ENCODE peak calls at places on chromosomes 11 and 22, in seven cellular contexts. One of them, this sample, is unnamed. For H3K27me3, the result is how much of the 10 kb centered on the place peaks cover.

GRCh38 chr11:33262016-33262638 is 4.9 kb downstream of the HIPK3 start:
- DNase-seq in HCT116: no peak
- DNase-seq in suprapubic skin: no peak
- DNase-seq in prostate gland: no peak
- DNase-seq in H9: no peak
- DNase-seq in upper lobe of right lung: no peak
- DNase-seq in left ventricle myocardium inferior: no peak
- DNase-seq in this sample: peak

GRCh38 chr11:7905961-7906429 is 25.1 kb downstream of the OR10A6 start:
- DNase-seq in H9: peak
- DNase-seq in HCT116: no peak
- DNase-seq in left ventricle myocardium inferior: no peak
- DNase-seq in suprapubic skin: no peak
- DNase-seq in upper lobe of right lung: peak
- DNase-seq in prostate gland: peak
- DNase-seq in this sample: no peak

GRCh38 chr11:24496728-24497396 is at the start of gene LUZP2:
- DNase-seq in prostate gland: peak
- DNase-seq in H9: peak
- DNase-seq in suprapubic skin: peak
- DNase-seq in HCT116: no peak
- DNase-seq in left ventricle myocardium inferior: no peak
- DNase-seq in upper lobe of right lung: peak
- DNase-seq in this sample: peak

GRCh38 chr11:62678770-62679696 is at the start of gene UBXN1:
- DNase-seq in H9: peak
- DNase-seq in prostate gland: peak
- DNase-seq in left ventricle myocardium inferior: peak
- DNase-seq in HCT116: peak
- DNase-seq in suprapubic skin: peak
- DNase-seq in upper lobe of right lung: peak
- DNase-seq in this sample: peak

GRCh38 chr11:26572770-26573402 is 823 bp upstream of the MUC15 start:
- DNase-seq in HCT116: no peak
- DNase-seq in left ventricle myocardium inferior: no peak
- DNase-seq in prostate gland: peak
- DNase-seq in upper lobe of right lung: no peak
- DNase-seq in suprapubic skin: no peak
- DNase-seq in H9: no peak
- DNase-seq in this sample: no peak

GRCh38 chr11:12482839-12483238 is 105.5 kb downstream of the PARVA start:
- DNase-seq in HCT116: no peak
- DNase-seq in upper lobe of right lung: no peak
- DNase-seq in prostate gland: no peak
- DNase-seq in H9: no peak
- DNase-seq in suprapubic skin: no peak
- DNase-seq in left ventricle myocardium inferior: peak
- DNase-seq in this sample: no peak

GRCh38 chr11:86063536-86063935 is 5.3 kb downstream of the PICALM start:
- DNase-seq in left ventricle myocardium inferior: no peak
- DNase-seq in upper lobe of right lung: no peak
- DNase-seq in suprapubic skin: no peak
- DNase-seq in prostate gland: no peak
- DNase-seq in HCT116: no peak
- DNase-seq in H9: no peak
- DNase-seq in this sample: no peak

GRCh38 chr22:42881982-42882656 is 25.0 kb upstream of the ARFGAP3 start:
- DNase-seq in prostate gland: no peak
- DNase-seq in upper lobe of right lung: no peak
- DNase-seq in HCT116: no peak
- DNase-seq in suprapubic skin: no peak
- DNase-seq in left ventricle myocardium inferior: no peak
- DNase-seq in H9: no peak
- DNase-seq in this sample: peak

GRCh38 chr22:37661160-37661924 is 2.8 kb downstream of the PDXP start:
- DNase-seq in HCT116: no peak
- DNase-seq in prostate gland: no peak
- DNase-seq in upper lobe of right lung: no peak
- DNase-seq in H9: no peak
- DNase-seq in left ventricle myocardium inferior: no peak
- DNase-seq in suprapubic skin: no peak
- DNase-seq in this sample: peak

GRCh38 chr11:92735039-92735438 is 234.4 kb upstream of the MTNR1B start:
- DNase-seq in prostate gland: no peak
- DNase-seq in left ventricle myocardium inferior: no peak
- DNase-seq in suprapubic skin: no peak
- DNase-seq in upper lobe of right lung: no peak
- DNase-seq in H9: no peak
- DNase-seq in HCT116: no peak
- DNase-seq in this sample: no peak

DNA sequence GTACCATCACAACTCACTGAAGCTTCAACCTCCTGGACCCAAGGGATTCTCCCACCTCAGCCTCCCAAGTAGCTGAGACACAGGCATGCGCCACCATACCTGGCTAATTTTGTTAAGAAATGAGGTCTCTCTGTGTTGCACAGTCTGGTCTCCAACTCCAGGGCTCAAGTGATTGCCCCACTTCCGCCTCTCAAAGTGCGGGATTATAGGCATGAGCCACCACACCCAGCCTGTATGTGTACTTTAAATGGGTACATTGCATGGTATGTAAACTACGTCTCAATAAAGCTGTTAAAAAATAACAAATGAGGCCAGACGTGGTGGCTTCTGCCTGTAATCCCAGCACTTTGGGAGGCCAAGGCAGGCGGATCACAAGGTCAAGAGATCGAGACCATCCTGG is 36.2 kb upstream of the DDX6 start:
- DNase-seq in upper lobe of right lung: no peak
- DNase-seq in left ventricle myocardium inferior: no peak
- DNase-seq in HCT116: no peak
- DNase-seq in suprapubic skin: no peak
- DNase-seq in prostate gland: no peak
- DNase-seq in H9: no peak
- DNase-seq in this sample: no peak
- H3K27me3 ChIP-seq in upper lobe of right lung: under half
- H3K27me3 ChIP-seq in left ventricle myocardium inferior: under half
- H3K27me3 ChIP-seq in HCT116: under half
- H3K27me3 ChIP-seq in suprapubic skin: under half
- H3K27me3 ChIP-seq in prostate gland: under half
- H3K27me3 ChIP-seq in H9: under half
- H3K27me3 ChIP-seq in this sample: under half

GRCh38 chr11:45145421-45146071 is 893 bp upstream of the PRDM11 start:
- DNase-seq in prostate gland: no peak
- DNase-seq in left ventricle myocardium inferior: peak
- DNase-seq in HCT116: no peak
- DNase-seq in upper lobe of right lung: peak
- DNase-seq in H9: peak
- DNase-seq in suprapubic skin: peak
- DNase-seq in this sample: peak
- H3K27me3 ChIP-seq in prostate gland: under half
- H3K27me3 ChIP-seq in left ventricle myocardium inferior: under half
- H3K27me3 ChIP-seq in HCT116: under half
- H3K27me3 ChIP-seq in upper lobe of right lung: under half
- H3K27me3 ChIP-seq in H9: under half
- H3K27me3 ChIP-seq in suprapubic skin: under half
- H3K27me3 ChIP-seq in this sample: under half

GRCh38 chr11:128892866-128893565 is 1.9 kb downstream of the KCNJ5 start:
- DNase-seq in left ventricle myocardium inferior: no peak
- DNase-seq in prostate gland: no peak
- DNase-seq in H9: no peak
- DNase-seq in HCT116: no peak
- DNase-seq in suprapubic skin: no peak
- DNase-seq in upper lobe of right lung: no peak
- DNase-seq in this sample: no peak

GRCh38 chr11:128893578-128894295 is 2.6 kb downstream of the KCNJ5 start:
- DNase-seq in prostate gland: peak
- DNase-seq in suprapubic skin: no peak
- DNase-seq in H9: no peak
- DNase-seq in left ventricle myocardium inferior: no peak
- DNase-seq in HCT116: no peak
- DNase-seq in upper lobe of right lung: no peak
- DNase-seq in this sample: no peak

GRCh38 chr11:128894296-128894681 is 3.1 kb downstream of the KCNJ5 start:
- DNase-seq in upper lobe of right lung: no peak
- DNase-seq in HCT116: no peak
- DNase-seq in suprapubic skin: no peak
- DNase-seq in left ventricle myocardium inferior: no peak
- DNase-seq in H9: no peak
- DNase-seq in prostate gland: no peak
- DNase-seq in this sample: no peak

GRCh38 chr11:128895505-128895904 is 4.3 kb downstream of the KCNJ5 start:
- DNase-seq in suprapubic skin: no peak
- DNase-seq in left ventricle myocardium inferior: no peak
- DNase-seq in prostate gland: no peak
- DNase-seq in HCT116: no peak
- DNase-seq in upper lobe of right lung: no peak
- DNase-seq in H9: no peak
- DNase-seq in this sample: no peak

DNA sequence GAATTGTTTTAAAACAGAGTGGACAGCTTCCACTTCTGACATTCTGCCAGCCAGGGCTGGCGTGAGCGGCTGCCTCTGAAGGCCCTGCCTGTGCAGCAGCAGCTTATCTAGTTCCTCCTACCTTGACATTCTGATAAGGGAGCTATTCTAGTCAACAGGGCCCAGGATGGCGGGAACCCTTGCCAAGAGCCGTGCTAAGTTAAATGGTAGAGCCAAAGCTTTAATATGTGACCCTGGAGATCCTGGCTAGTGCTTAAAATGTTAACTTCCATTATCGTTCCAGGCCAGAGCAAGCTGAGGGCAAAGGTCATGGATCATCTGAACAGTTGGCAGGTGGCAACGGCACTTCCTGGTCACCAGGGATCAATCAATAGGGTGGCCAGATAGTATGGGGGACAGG is 3.5 kb downstream of the KCNJ5 start:
- DNase-seq in left ventricle myocardium inferior: peak
- DNase-seq in upper lobe of right lung: peak
- DNase-seq in prostate gland: no peak
- DNase-seq in suprapubic skin: no peak
- DNase-seq in HCT116: no peak
- DNase-seq in H9: no peak
- DNase-seq in this sample: no peak
- H3K27me3 ChIP-seq in left ventricle myocardium inferior: under half
- H3K27me3 ChIP-seq in upper lobe of right lung: under half
- H3K27me3 ChIP-seq in prostate gland: under half
- H3K27me3 ChIP-seq in suprapubic skin: under half
- H3K27me3 ChIP-seq in HCT116: under half
- H3K27me3 ChIP-seq in H9: under half
- H3K27me3 ChIP-seq in this sample: under half

GRCh38 chr22:49736538-49736937 is 91.1 kb downstream of the BRD1 start:
- DNase-seq in HCT116: no peak
- DNase-seq in suprapubic skin: no peak
- DNase-seq in left ventricle myocardium inferior: no peak
- DNase-seq in upper lobe of right lung: peak
- DNase-seq in prostate gland: no peak
- DNase-seq in H9: no peak
- DNase-seq in this sample: no peak
- H3K27me3 ChIP-seq in HCT116: under half
- H3K27me3 ChIP-seq in suprapubic skin: under half
- H3K27me3 ChIP-seq in left ventricle myocardium inferior: half or more
- H3K27me3 ChIP-seq in upper lobe of right lung: under half
- H3K27me3 ChIP-seq in prostate gland: under half
- H3K27me3 ChIP-seq in H9: under half
- H3K27me3 ChIP-seq in this sample: under half

DNA sequence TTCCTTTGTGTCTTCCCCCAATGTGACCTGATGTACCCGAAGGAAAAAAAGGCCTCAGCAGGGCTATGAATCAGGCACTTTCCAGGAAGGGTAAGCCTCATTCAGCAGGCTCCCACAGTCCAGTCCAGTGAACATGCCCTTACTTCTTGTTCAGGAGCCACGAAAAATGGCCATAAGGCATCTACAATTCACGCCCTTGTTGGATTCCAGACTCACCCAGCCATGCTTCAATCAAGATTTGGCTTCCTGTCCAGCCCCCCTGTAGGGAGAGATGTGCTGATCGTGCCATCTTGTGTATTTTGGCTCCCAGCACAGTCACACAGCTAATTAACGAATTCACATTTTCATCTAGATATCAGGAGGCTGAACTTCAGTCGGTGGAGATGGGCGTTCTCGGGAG is 9.9 kb upstream of the KCNJ5 start:
- DNase-seq in HCT116: no peak
- DNase-seq in left ventricle myocardium inferior: no peak
- DNase-seq in H9: no peak
- DNase-seq in upper lobe of right lung: no peak
- DNase-seq in suprapubic skin: no peak
- DNase-seq in prostate gland: no peak
- DNase-seq in this sample: no peak
- H3K27me3 ChIP-seq in HCT116: under half
- H3K27me3 ChIP-seq in left ventricle myocardium inferior: under half
- H3K27me3 ChIP-seq in H9: under half
- H3K27me3 ChIP-seq in upper lobe of right lung: under half
- H3K27me3 ChIP-seq in suprapubic skin: under half
- H3K27me3 ChIP-seq in prostate gland: under half
- H3K27me3 ChIP-seq in this sample: under half